ENCODE peak calls at places on chromosomes 12 and 14, in five cellular contexts. Q, A, S, C and H are unnamed samples.

GRCh38 chr12:77190022-77190421 is 124.7 kb upstream of the E2F7 start:
- DNase-seq in A (no peak), Q (no peak), C (no peak), S (no peak), H (no peak)

GRCh38 chr14:35878272-35879140 is 52.4 kb downstream of the BRMS1L start:
- DNase-seq in Q (no peak), A (peak), C (no peak), S (no peak), H (no peak)

GRCh38 chr14:102751088-102751487 is 26.2 kb upstream of the TRAF3 start:
- DNase-seq in A (no peak), Q (no peak), C (no peak), S (no peak), H (peak)

GRCh38 chr14:90700928-90701776 is 115.1 kb downstream of the TTC7B start:
- DNase-seq in Q (no peak), S (no peak), A (no peak), C (no peak), H (no peak)

GRCh38 chr14:49907186-49907585 is 14.3 kb downstream of the ARF6 start:
- DNase-seq in Q (no peak), C (no peak), A (no peak), S (no peak), H (no peak)

GRCh38 chr12:123398918-123399617 is 15.1 kb downstream of the KMT5A start:
- DNase-seq in A (no peak), C (peak), S (no peak), Q (no peak), H (no peak)

GRCh38 chr14:51304956-51305355 is 64.9 kb downstream of the TMX1 start:
- DNase-seq in A (no peak), Q (no peak), S (peak), C (no peak), H (no peak)

GRCh38 chr12:6182279-6182898 is 17.8 kb upstream of the CD9 start:
- DNase-seq in Q (peak), C (no peak), S (no peak), A (peak), H (peak)

GRCh38 chr14:51006781-51007211 is 62.5 kb upstream of the PYGL start:
- DNase-seq in Q (peak), S (no peak), C (no peak), A (no peak), H (no peak)

GRCh38 chr12:7403466-7403865 is 40.5 kb downstream of the CD163L1 start:
- DNase-seq in C (no peak), Q (no peak), S (no peak), A (no peak), H (no peak)

GRCh38 chr12:71438670-71439361 is 782 bp upstream of the LGR5 start:
- DNase-seq in S (peak), A (no peak), Q (peak), C (no peak), H (no peak)

GRCh38 chr14:73825551-73826188 is 26.0 kb upstream of the PTGR2 start:
- DNase-seq in S (peak), Q (peak), C (peak), A (peak), H (peak)

GRCh38 chr12:55637467-55637866 is 775 bp downstream of the OR10P1 start:
- DNase-seq in S (no peak), C (no peak), A (no peak), Q (no peak), H (peak)

GRCh38 chr12:96361074-96361473 is 39.2 kb downstream of the CDK17 start:
- DNase-seq in A (no peak), S (no peak), Q (no peak), C (no peak), H (no peak)

GRCh38 chr12:15752780-15753179 is 36.4 kb downstream of the EPS8 start:
- DNase-seq in C (no peak), Q (no peak), S (no peak), A (no peak), H (no peak)

GRCh38 chr12:66438601-66439000 is 136.3 kb downstream of the HELB start:
- DNase-seq in S (no peak), A (no peak), C (no peak), Q (no peak), H (no peak)

GRCh38 chr14:104223101-104223809 is 84.9 kb downstream of the KIF26A start:
- DNase-seq in S (peak), C (peak), A (no peak), Q (peak), H (peak)

GRCh38 chr14:102994689-102995088 is 62.7 kb downstream of the CDC42BPB start:
- DNase-seq in S (no peak), C (no peak), Q (no peak), A (no peak), H (no peak)

GRCh38 chr14:51395361-51395849 is 155.4 kb downstream of the TMX1 start:
- DNase-seq in S (peak), C (peak), Q (peak), A (no peak), H (peak)

GRCh38 chr14:67557656-67558055 is 24.6 kb downstream of the PLEKHH1 start:
- DNase-seq in Q (no peak), S (no peak), C (no peak), A (no peak), H (no peak)

GRCh38 chr12:76007640-76008039 is 23.9 kb downstream of the PHLDA1 start:
- DNase-seq in S (no peak), A (no peak), C (no peak), Q (no peak), H (no peak)

GRCh38 chr14:99391671-99392070 is 89.0 kb downstream of the SETD3 start:
- DNase-seq in Q (no peak), C (no peak), A (no peak), S (no peak), H (no peak)

GRCh38 chr14:74649167-74649566 is 37.1 kb upstream of the LTBP2 start:
- DNase-seq in Q (no peak), S (no peak), C (no peak), A (no peak), H (no peak)

GRCh38 chr14:79325071-79325470 is 886.2 kb downstream of the DIO2 start:
- DNase-seq in S (no peak), A (no peak), Q (no peak), C (no peak), H (no peak)

GRCh38 chr14:103232831-103233319 is 101.2 kb upstream of the EIF5 start:
- DNase-seq in Q (peak), S (no peak), A (no peak), C (no peak), H (no peak)

GRCh38 chr14:86462193-86462592 is 932.2 kb downstream of the FLRT2 start:
- DNase-seq in C (no peak), A (no peak), S (peak), Q (no peak), H (no peak)

GRCh38 chr14:50740858-50741257 is 72.8 kb upstream of the SAV1 start:
- DNase-seq in Q (no peak), S (no peak), A (no peak), C (no peak), H (no peak)

GRCh38 chr12:41556176-41556575 is 368.1 kb downstream of the PDZRN4 start:
- DNase-seq in C (no peak), Q (no peak), A (no peak), S (no peak), H (no peak)

GRCh38 chr14:100747021-100747586 is 20.4 kb downstream of the DLK1 start:
- DNase-seq in Q (no peak), C (no peak), S (no peak), A (no peak), H (peak)

GRCh38 chr12:6124411-6125151 is at the start of gene VWF:
- DNase-seq in S (no peak), Q (no peak), A (no peak), C (no peak), H (no peak)

GRCh38 chr12:13183621-13184020 is 12.9 kb upstream of the EMP1 start:
- DNase-seq in S (no peak), Q (no peak), A (no peak), C (no peak), H (no peak)

GRCh38 chr12:109147954-109148353 is 31.6 kb downstream of the ACACB start:
- DNase-seq in C (no peak), Q (no peak), S (no peak), A (no peak), H (no peak)

GRCh38 chr14:42047421-42048045 is 440.9 kb downstream of the LRFN5 start:
- DNase-seq in C (no peak), Q (no peak), S (no peak), A (no peak), H (no peak)

GRCh38 chr14:53333809-53334208 is 180.7 kb upstream of the DDHD1 start:
- DNase-seq in C (no peak), A (no peak), S (no peak), Q (no peak), H (no peak)

GRCh38 chr12:76866726-76867125 is 12.1 kb downstream of the CSRP2 start:
- DNase-seq in Q (no peak), S (no peak), C (no peak), A (no peak), H (no peak)

GRCh38 chr12:69497308-69498026 is 27.3 kb downstream of the FRS2 start:
- DNase-seq in A (no peak), C (no peak), S (no peak), Q (no peak), H (no peak)

DNA sequence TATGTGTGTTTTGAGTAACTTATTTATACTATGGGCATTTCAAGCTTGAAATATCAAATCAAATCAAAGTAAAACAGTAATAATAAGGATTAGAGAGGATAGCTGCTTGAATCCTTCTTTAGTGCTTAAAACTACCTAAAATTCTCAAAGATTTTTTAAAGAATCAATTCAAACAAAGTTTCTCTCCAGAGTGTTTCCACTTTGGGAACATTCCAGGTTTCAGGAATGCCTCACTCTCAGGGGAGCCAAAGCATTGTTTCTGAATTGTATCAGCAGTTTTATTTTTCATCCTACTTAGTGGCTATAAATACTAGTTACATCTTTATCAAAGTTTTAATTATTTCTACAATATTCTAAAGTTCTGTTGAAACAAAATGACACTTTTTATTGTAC is 796 bp downstream of the RASSF9 start:
- DNase-seq in Q (no peak), C (no peak), S (peak), A (no peak), H (no peak)
- H3K4me3 ChIP-seq in Q (peak), C (peak), S (peak), A (peak), H (peak)

DNA sequence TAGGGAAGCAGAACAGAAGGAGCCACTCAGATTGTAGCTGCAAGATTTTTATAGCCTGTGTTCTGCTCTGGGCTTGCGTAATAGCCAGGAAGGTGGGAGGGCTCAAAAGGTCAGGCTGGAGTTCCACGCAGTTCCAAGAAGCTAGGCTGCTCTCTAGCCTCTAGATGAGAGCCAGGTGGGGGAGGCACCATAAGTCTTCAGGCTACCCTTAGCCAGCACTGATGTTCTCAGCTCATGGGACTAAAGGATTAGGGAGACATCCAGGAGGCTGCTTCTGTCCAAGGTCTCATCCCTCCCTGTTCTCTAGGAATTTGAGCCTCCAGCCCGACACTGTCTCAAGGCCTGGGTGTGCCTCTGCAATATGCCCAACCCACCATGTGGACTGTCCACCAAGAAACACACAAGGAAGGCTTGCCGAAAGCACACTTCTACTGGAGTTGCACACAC is 1.7 kb downstream of the LMBR1L start:
- DNase-seq in A (no peak), C (peak), S (no peak), Q (no peak), H (no peak)
- H3K4me3 ChIP-seq in A (peak), C (peak), S (peak), Q (peak), H (peak)

DNA sequence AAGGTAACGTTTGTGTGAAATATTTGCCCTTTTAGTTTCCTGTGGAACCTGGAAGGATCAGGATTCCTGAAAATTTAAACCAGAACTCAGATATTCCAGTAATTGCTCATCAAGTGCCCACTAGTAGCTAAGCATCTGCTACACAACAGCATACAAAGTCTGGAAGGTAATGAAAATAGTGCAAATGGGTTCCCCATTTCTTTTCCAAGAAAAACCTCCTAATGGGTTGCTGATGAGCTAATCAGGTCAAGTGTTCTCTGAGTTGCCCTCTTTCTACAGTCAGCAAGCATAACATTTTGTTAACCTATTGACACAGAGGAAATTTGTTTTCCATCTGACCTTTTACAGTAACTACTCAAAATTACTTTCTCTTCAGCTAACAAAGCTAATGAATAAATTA is 83.6 kb upstream of the PMCH start:
- DNase-seq in C (no peak), A (no peak), Q (no peak), S (no peak), H (no peak)
- H3K4me3 ChIP-seq in C (no peak), A (no peak), Q (no peak), S (no peak), H (no peak)

DNA sequence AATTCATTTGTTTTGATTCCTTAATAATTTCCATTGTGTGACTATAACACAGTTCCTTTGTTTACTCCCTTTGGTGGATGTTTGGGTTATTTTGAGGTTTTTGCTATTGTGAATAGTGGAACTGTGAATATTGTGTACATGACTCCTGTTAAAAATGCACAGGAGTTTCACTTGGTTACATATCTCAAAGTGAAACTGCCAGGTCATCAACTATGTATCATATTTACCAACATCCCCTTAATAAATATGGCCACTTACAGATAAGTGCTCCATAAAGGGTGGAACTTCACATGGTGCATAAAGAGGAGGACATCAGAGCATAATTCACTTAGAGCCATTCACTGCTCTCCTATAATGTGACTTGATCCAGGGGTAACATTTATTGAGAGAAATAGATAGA is 328.9 kb downstream of the SEC23A start:
- DNase-seq in S (no peak), A (no peak), C (no peak), Q (no peak), H (no peak)
- H3K4me3 ChIP-seq in S (no peak), A (no peak), C (no peak), Q (no peak), H (no peak)

GRCh38 chr12:92718483-92718985 is 15.7 kb downstream of the PLEKHG7 start:
- DNase-seq in S (no peak), Q (no peak), C (no peak), A (no peak), H (no peak)
- H3K4me3 ChIP-seq in S (no peak), Q (no peak), C (no peak), A (no peak), H (no peak)

DNA sequence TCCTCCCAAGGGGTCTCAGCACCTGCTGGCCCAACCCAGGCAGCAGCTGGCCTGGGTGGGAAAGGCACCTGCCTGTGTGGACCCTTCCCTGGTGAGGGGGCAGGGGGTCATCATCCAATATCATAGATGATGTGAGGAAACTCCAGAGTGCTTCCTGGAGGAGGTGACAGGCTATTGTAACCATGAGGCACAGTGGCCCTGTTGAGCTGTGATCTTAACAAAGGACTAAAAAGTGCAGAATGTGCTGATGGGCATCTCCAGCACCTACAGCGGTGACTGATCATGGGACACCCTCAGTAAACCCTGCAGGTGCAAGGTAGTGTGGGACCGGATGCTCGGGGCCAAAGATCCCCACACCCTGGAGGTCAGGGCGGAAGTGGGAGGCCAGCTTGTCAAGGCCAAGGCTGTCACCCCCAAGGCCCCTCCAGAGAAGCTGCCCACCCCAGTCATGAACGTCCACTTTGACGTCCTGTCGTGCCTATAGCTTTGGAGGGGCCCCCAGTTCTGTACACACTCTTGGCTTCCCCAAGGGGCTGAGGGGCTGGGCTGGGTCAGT is 7.5 kb downstream of the MMP17 start:
- DNase-seq in A (no peak), Q (no peak), S (no peak), C (no peak), H (no peak)
- H3K4me3 ChIP-seq in A (no peak), Q (no peak), S (no peak), C (no peak), H (no peak)